ENCODE peak calls at places on chromosomes 7 and 10, in six cellular contexts. One of them, this sample, is unnamed.

GRCh38 chr10:84701321-84701720 is 372.9 kb downstream of the CCSER2 start:
- DNase-seq in CD8-positive, alpha-beta T cell: no peak
- DNase-seq in IMR-90: no peak
- DNase-seq in CD8-positive, alpha-beta memory T cell: no peak
- DNase-seq in adrenal gland: no peak
- DNase-seq in aorta: no peak
- DNase-seq in this sample: no peak

GRCh38 chr10:122531935-122532334 is 28.6 kb upstream of the DMBT1 start:
- DNase-seq in CD8-positive, alpha-beta T cell: no peak
- DNase-seq in IMR-90: no peak
- DNase-seq in CD8-positive, alpha-beta memory T cell: no peak
- DNase-seq in adrenal gland: no peak
- DNase-seq in aorta: no peak
- DNase-seq in this sample: no peak

GRCh38 chr7:106736508-106737201 is 75.7 kb upstream of the CCDC71L start:
- DNase-seq in CD8-positive, alpha-beta T cell: no peak
- DNase-seq in IMR-90: peak; percentile 83
- DNase-seq in CD8-positive, alpha-beta memory T cell: peak; percentile 41
- DNase-seq in adrenal gland: peak; percentile 56
- DNase-seq in aorta: no peak
- DNase-seq in this sample: peak; percentile 80

GRCh38 chr7:104790440-104790839 is 223.6 kb upstream of the KMT2E start:
- DNase-seq in CD8-positive, alpha-beta T cell: no peak
- DNase-seq in IMR-90: no peak
- DNase-seq in CD8-positive, alpha-beta memory T cell: no peak
- DNase-seq in adrenal gland: no peak
- DNase-seq in aorta: no peak
- DNase-seq in this sample: peak; percentile 26

GRCh38 chr10:114276671-114277070 is 37.6 kb downstream of the VWA2 start:
- DNase-seq in CD8-positive, alpha-beta T cell: no peak
- DNase-seq in IMR-90: no peak
- DNase-seq in CD8-positive, alpha-beta memory T cell: no peak
- DNase-seq in adrenal gland: no peak
- DNase-seq in aorta: no peak
- DNase-seq in this sample: no peak

GRCh38 chr10:18162021-18162631 is 21.9 kb downstream of the CACNB2 start:
- DNase-seq in CD8-positive, alpha-beta T cell: no peak
- DNase-seq in IMR-90: no peak
- DNase-seq in CD8-positive, alpha-beta memory T cell: no peak
- DNase-seq in adrenal gland: no peak
- DNase-seq in aorta: no peak
- DNase-seq in this sample: no peak

GRCh38 chr7:108308913-108309312 is 147.3 kb downstream of the NRCAM start:
- DNase-seq in CD8-positive, alpha-beta T cell: no peak
- DNase-seq in IMR-90: no peak
- DNase-seq in CD8-positive, alpha-beta memory T cell: no peak
- DNase-seq in adrenal gland: peak; percentile 69
- DNase-seq in aorta: no peak
- DNase-seq in this sample: peak; percentile 80

GRCh38 chr10:131997366-131998049 is 15.8 kb upstream of the BNIP3 start:
- DNase-seq in CD8-positive, alpha-beta T cell: no peak
- DNase-seq in IMR-90: peak; percentile 90
- DNase-seq in CD8-positive, alpha-beta memory T cell: no peak
- DNase-seq in adrenal gland: peak; percentile 95
- DNase-seq in aorta: no peak
- DNase-seq in this sample: no peak

GRCh38 chr7:106598663-106599342 is 62.2 kb downstream of the CCDC71L start:
- DNase-seq in CD8-positive, alpha-beta T cell: peak; percentile 26
- DNase-seq in IMR-90: peak; percentile 60
- DNase-seq in CD8-positive, alpha-beta memory T cell: peak; percentile 60
- DNase-seq in adrenal gland: peak; percentile 84
- DNase-seq in aorta: no peak
- DNase-seq in this sample: peak; percentile 72

GRCh38 chr7:98616381-98617050 is 569 bp upstream of the NPTX2 start:
- DNase-seq in CD8-positive, alpha-beta T cell: no peak
- DNase-seq in IMR-90: no peak
- DNase-seq in CD8-positive, alpha-beta memory T cell: no peak
- DNase-seq in adrenal gland: peak; percentile 72
- DNase-seq in aorta: peak; percentile 79
- DNase-seq in this sample: no peak

GRCh38 chr10:14519785-14520184 is 189.1 kb upstream of the FRMD4A start:
- DNase-seq in CD8-positive, alpha-beta T cell: no peak
- DNase-seq in IMR-90: no peak
- DNase-seq in CD8-positive, alpha-beta memory T cell: no peak
- DNase-seq in adrenal gland: no peak
- DNase-seq in aorta: no peak
- DNase-seq in this sample: no peak

GRCh38 chr10:71598673-71599072 is 120.9 kb downstream of the C10orf105 start:
- DNase-seq in CD8-positive, alpha-beta T cell: no peak
- DNase-seq in IMR-90: no peak
- DNase-seq in CD8-positive, alpha-beta memory T cell: no peak
- DNase-seq in adrenal gland: peak; percentile 96
- DNase-seq in aorta: peak; percentile 85
- DNase-seq in this sample: no peak

GRCh38 chr10:79184141-79184625 is 115.4 kb downstream of the ZMIZ1 start:
- DNase-seq in CD8-positive, alpha-beta T cell: no peak
- DNase-seq in IMR-90: peak; percentile 84
- DNase-seq in CD8-positive, alpha-beta memory T cell: no peak
- DNase-seq in adrenal gland: peak; percentile 80
- DNase-seq in aorta: no peak
- DNase-seq in this sample: peak; percentile 81

DNA sequence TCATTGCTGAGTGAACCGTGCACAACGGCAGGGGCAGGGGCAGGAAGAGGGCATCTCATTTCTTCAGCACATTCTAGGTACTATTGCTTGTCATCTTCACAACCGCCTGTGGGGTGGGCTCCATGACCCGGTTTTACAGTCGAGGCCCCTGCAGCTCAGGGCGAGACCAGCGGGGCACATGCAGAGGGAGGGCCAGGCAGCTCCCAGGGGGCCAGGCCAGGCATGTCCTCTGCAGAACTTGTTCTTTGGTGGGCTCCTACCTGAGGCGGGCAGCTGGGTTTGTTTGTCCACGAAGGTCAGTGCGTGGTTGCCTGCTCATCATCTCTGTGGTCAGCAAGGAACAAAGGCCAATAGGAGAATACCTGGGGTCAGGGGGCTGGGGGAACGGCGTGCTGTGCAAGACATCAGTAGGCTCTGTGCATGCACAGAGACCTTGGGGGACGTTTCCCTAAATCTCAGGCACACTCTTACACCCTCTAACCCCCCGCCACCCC is 75.1 kb upstream of the LEP start:
- DNase-seq in CD8-positive, alpha-beta T cell: no peak
- DNase-seq in IMR-90: no peak
- DNase-seq in CD8-positive, alpha-beta memory T cell: no peak
- DNase-seq in adrenal gland: peak; percentile 34
- DNase-seq in aorta: no peak
- DNase-seq in this sample: no peak
- H3K27me3 ChIP-seq in CD8-positive, alpha-beta T cell: peaks cover 13% of the 10 kb centered on the region
- H3K27me3 ChIP-seq in IMR-90: peaks cover 44% of the 10 kb centered on the region
- H3K27me3 ChIP-seq in CD8-positive, alpha-beta memory T cell: peaks cover 33% of the 10 kb centered on the region
- H3K27me3 ChIP-seq in adrenal gland: peaks cover 46% of the 10 kb centered on the region
- H3K27me3 ChIP-seq in aorta: peaks cover 2% of the 10 kb centered on the region
- H3K27me3 ChIP-seq in this sample: peaks cover 6% of the 10 kb centered on the region

GRCh38 chr7:28414453-28414852 is 2.1 kb downstream of the CREB5 start:
- DNase-seq in CD8-positive, alpha-beta T cell: no peak
- DNase-seq in IMR-90: no peak
- DNase-seq in CD8-positive, alpha-beta memory T cell: no peak
- DNase-seq in adrenal gland: no peak
- DNase-seq in aorta: no peak
- DNase-seq in this sample: no peak

GRCh38 chr7:28408974-28409715 is 3.2 kb upstream of the CREB5 start:
- DNase-seq in CD8-positive, alpha-beta T cell: peak; percentile 5
- DNase-seq in IMR-90: peak; percentile 98
- DNase-seq in CD8-positive, alpha-beta memory T cell: no peak
- DNase-seq in adrenal gland: peak; percentile 96
- DNase-seq in aorta: peak; percentile 97
- DNase-seq in this sample: peak; percentile 94

GRCh38 chr7:28410628-28411578 is 1.4 kb upstream of the CREB5 start:
- DNase-seq in CD8-positive, alpha-beta T cell: no peak
- DNase-seq in IMR-90: peak; percentile 90
- DNase-seq in CD8-positive, alpha-beta memory T cell: no peak
- DNase-seq in adrenal gland: peak; percentile 61
- DNase-seq in aorta: peak; percentile 85
- DNase-seq in this sample: peak; percentile 33

GRCh38 chr7:28409716-28410627 is 2.3 kb upstream of the CREB5 start:
- DNase-seq in CD8-positive, alpha-beta T cell: no peak
- DNase-seq in IMR-90: peak; percentile 32
- DNase-seq in CD8-positive, alpha-beta memory T cell: no peak
- DNase-seq in adrenal gland: peak; percentile 65
- DNase-seq in aorta: peak; percentile 84
- DNase-seq in this sample: peak; percentile 42

DNA sequence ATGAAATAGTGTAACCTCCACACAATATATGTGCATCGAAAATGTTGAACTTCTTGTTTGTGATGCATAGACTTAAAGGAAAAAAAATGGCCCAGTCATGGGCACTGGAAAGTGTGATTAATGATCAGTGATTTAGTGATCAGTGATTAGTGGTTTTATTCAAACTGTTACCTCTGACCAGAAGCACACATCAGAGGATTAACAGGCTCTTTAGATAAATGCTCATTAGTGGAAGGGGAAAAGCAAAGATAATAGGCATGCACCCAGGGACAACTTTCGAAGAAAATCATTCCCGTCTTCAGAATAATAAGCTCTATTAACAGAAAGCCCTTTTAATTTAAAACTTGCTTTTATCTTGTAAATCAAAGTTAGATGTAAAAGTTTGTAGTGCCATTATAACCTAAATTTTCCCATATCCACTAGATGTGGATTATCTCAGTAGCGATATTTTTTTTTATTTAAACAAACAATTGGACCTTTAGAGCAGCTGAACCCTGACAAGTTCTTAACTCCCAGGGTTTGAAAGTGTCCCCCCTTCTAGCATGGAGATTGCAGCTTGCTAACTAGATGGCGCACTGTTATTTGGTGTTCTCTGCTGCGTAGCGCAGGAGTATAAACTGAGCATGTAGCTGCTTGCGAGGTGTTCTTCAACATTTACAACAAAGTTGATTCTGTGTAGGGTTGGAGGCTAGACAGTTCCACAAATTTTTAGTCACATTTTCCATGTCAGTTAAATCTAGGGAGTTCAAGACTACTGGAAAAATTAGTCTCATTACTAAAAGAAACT is at the start of gene CREB5:
- DNase-seq in CD8-positive, alpha-beta T cell: no peak
- DNase-seq in IMR-90: peak; percentile 42
- DNase-seq in CD8-positive, alpha-beta memory T cell: no peak
- DNase-seq in adrenal gland: no peak
- DNase-seq in aorta: no peak
- DNase-seq in this sample: no peak
- H3K27me3 ChIP-seq in CD8-positive, alpha-beta T cell: peaks cover 35% of the 10 kb centered on the region
- H3K27me3 ChIP-seq in IMR-90: no peaks in the 10 kb centered on the region
- H3K27me3 ChIP-seq in CD8-positive, alpha-beta memory T cell: peaks cover 26% of the 10 kb centered on the region
- H3K27me3 ChIP-seq in adrenal gland: peaks cover 28% of the 10 kb centered on the region
- H3K27me3 ChIP-seq in aorta: no peaks in the 10 kb centered on the region
- H3K27me3 ChIP-seq in this sample: peaks cover 5% of the 10 kb centered on the region

DNA sequence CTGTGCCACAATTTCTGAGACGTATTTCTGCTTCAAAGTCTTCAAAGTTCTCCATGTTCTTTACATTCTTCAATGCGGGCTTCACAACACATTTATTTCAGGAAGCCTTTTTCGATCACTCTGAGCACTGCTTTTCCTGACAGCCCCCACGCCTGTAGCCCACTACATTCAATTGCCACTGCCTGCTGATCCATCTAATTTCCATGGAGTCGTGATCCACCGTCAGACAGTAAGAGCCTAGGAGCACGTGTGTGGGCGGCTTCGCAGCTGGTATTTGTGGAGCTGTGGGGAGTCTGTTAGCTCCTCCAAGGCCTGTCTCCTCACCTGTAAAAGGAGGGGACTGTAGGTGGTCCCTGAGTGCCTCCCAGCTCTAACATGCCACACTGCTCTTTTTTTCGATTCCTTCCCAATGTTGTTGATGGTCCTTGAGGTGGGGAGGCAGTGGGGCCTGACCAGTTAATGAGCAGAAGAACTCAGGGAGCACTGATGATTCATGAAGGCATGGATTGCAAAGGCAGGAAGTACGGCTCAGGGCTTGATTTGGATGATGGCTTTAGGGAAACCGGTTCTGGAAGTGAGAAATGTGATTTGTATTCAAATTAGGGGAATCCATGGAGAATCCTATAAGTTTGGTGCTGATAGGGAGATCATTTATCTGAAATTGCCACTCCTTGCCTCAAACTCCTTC is 401.1 kb upstream of the PODXL start:
- DNase-seq in CD8-positive, alpha-beta T cell: no peak
- DNase-seq in IMR-90: no peak
- DNase-seq in CD8-positive, alpha-beta memory T cell: no peak
- DNase-seq in adrenal gland: no peak
- DNase-seq in aorta: no peak
- DNase-seq in this sample: no peak
- H3K27me3 ChIP-seq in CD8-positive, alpha-beta T cell: no peaks in the 10 kb centered on the region
- H3K27me3 ChIP-seq in IMR-90: no peaks in the 10 kb centered on the region
- H3K27me3 ChIP-seq in CD8-positive, alpha-beta memory T cell: no peaks in the 10 kb centered on the region
- H3K27me3 ChIP-seq in adrenal gland: no peaks in the 10 kb centered on the region
- H3K27me3 ChIP-seq in aorta: no peaks in the 10 kb centered on the region
- H3K27me3 ChIP-seq in this sample: no peaks in the 10 kb centered on the region

DNA sequence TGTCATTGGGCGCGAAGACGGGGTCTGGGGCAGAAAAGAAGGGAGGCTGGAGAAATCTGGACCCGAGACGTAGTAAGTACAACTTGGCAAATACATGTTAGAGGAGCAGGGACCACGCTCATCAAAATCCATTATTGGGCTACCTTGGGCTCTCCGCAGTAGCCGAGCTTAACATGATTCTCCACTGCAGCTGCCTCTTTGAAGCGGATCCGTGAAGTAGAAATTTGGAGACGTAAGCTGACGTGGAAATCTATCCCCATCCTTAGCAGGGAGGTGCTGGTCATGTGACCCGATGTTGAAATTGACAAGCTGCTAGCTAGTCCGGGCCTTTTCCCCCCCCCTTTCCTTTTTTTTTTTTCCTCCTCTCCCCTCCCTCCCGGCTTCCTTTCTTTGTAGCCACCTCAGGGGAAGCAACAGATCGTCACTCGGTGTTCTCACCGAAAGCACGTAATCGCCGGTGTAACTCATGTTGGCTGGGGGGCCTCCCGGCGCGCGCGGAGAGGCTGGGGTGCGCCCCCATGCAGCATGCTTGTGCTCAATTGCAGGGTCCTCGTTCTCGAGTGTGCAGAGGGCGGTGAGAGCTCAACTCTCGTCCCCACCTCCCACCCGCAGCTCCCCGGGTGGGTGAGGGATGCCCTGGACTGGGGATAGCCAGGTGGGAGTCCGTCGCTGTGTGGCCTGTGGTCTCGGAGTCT is at the start of gene HOXA11:
- DNase-seq in CD8-positive, alpha-beta T cell: no peak
- DNase-seq in IMR-90: peak; percentile 20
- DNase-seq in CD8-positive, alpha-beta memory T cell: no peak
- DNase-seq in adrenal gland: peak; percentile 49
- DNase-seq in aorta: peak; percentile 69
- DNase-seq in this sample: no peak
- H3K27me3 ChIP-seq in CD8-positive, alpha-beta T cell: peaks cover 89% of the 10 kb centered on the region
- H3K27me3 ChIP-seq in IMR-90: peaks cover 93% of the 10 kb centered on the region
- H3K27me3 ChIP-seq in CD8-positive, alpha-beta memory T cell: peaks cover 82% of the 10 kb centered on the region
- H3K27me3 ChIP-seq in adrenal gland: peaks cover 100% of the 10 kb centered on the region
- H3K27me3 ChIP-seq in aorta: no peaks in the 10 kb centered on the region
- H3K27me3 ChIP-seq in this sample: peaks cover 36% of the 10 kb centered on the region

This sample was measured in mammary epithelial cell.